ENCODE peak calls at places on chromosomes 3 and 15, in eight cellular contexts. X is kidney; M is CD4-positive, CD25-positive, alpha-beta regulatory T cell; H is MM.1S; I is mucosa of descending colon; F is lower lobe of right lung; R is esophagus squamous epithelium; G is GM23338. W is an unnamed sample. For H3K4me1, the result is how much of the 10 kb centered on the place peaks cover.

GRCh38 chr15:20358066-20358780 is 183.4 kb downstream of the GOLGA6L6 start:
- DNase-seq in X (peak), M (no peak), H (no peak), I (peak), F (peak), R (no peak), G (no peak), W (no peak)

GRCh38 chr15:42332331-42332730 is 27.0 kb upstream of the CAPN3 start:
- DNase-seq in X (no peak), M (no peak), H (no peak), I (no peak), F (no peak), R (no peak), G (no peak), W (no peak)

GRCh38 chr3:182521339-182521738 is 272.0 kb upstream of the ATP11B start:
- DNase-seq in X (no peak), M (no peak), H (no peak), I (no peak), F (no peak), R (no peak), G (no peak), W (no peak)

GRCh38 chr15:71080705-71081104 is 34.6 kb upstream of the THSD4 start:
- DNase-seq in X (no peak), M (no peak), H (no peak), I (no peak), F (no peak), R (no peak), G (no peak), W (no peak)

GRCh38 chr15:24862726-24863521 is 91.9 kb upstream of the SNRPN start:
- DNase-seq in X (no peak), M (no peak), H (no peak), I (no peak), F (no peak), R (no peak), G (peak), W (no peak)

GRCh38 chr3:53744351-53744750 is 101.9 kb downstream of the CHDH start:
- DNase-seq in X (no peak), M (no peak), H (peak), I (peak), F (no peak), R (no peak), G (peak), W (no peak)

GRCh38 chr15:67101981-67102929 is 36.9 kb downstream of the SMAD3 start:
- DNase-seq in X (no peak), M (peak), H (peak), I (no peak), F (no peak), R (no peak), G (no peak), W (no peak)

GRCh38 chr15:96037584-96037983 is 292.9 kb upstream of the NR2F2 start:
- DNase-seq in X (no peak), M (peak), H (no peak), I (no peak), F (no peak), R (no peak), G (no peak), W (no peak)

GRCh38 chr3:108719178-108719577 is 38.0 kb downstream of the RETNLB start:
- DNase-seq in X (no peak), M (no peak), H (no peak), I (no peak), F (no peak), R (no peak), G (no peak), W (no peak)

GRCh38 chr3:189860296-189860695 is 229.1 kb downstream of the TP63 start:
- DNase-seq in X (no peak), M (no peak), H (no peak), I (no peak), F (no peak), R (no peak), G (no peak), W (no peak)

GRCh38 chr3:172709776-172710708 is 825 bp downstream of the NCEH1 start:
- DNase-seq in X (peak), M (peak), H (peak), I (peak), F (peak), R (no peak), G (peak), W (peak)

GRCh38 chr3:123559040-123559861 is 25.6 kb downstream of the HACD2 start:
- DNase-seq in X (no peak), M (peak), H (peak), I (no peak), F (no peak), R (no peak), G (peak), W (no peak)

GRCh38 chr3:72154391-72155300 is 369.7 kb upstream of the PROK2 start:
- DNase-seq in X (no peak), M (no peak), H (no peak), I (no peak), F (no peak), R (no peak), G (no peak), W (peak)

GRCh38 chr3:59163953-59164352 is 114.1 kb upstream of the CFAP20DC start:
- DNase-seq in X (no peak), M (no peak), H (no peak), I (no peak), F (no peak), R (no peak), G (no peak), W (no peak)

GRCh38 chr15:61661791-61662190 is 398.5 kb downstream of the VPS13C start:
- DNase-seq in X (no peak), M (no peak), H (no peak), I (no peak), F (no peak), R (no peak), G (no peak), W (no peak)

GRCh38 chr3:100125539-100125938 is 11.2 kb upstream of the FILIP1L start:
- DNase-seq in X (no peak), M (no peak), H (no peak), I (no peak), F (no peak), R (no peak), G (no peak), W (no peak)

GRCh38 chr15:87752250-87752951 is 504.1 kb downstream of the NTRK3 start:
- DNase-seq in X (no peak), M (no peak), H (no peak), I (no peak), F (no peak), R (no peak), G (no peak), W (no peak)

GRCh38 chr3:4753073-4753691 is 226.1 kb upstream of the BHLHE40 start:
- DNase-seq in X (no peak), M (no peak), H (no peak), I (no peak), F (no peak), R (no peak), G (no peak), W (peak)

GRCh38 chr15:71853543-71853942 is 43.2 kb downstream of the NR2E3 start:
- DNase-seq in X (no peak), M (no peak), H (no peak), I (no peak), F (no peak), R (no peak), G (no peak), W (no peak)

GRCh38 chr3:72582211-72582878 is 265.9 kb downstream of the SHQ1 start:
- DNase-seq in X (no peak), M (no peak), H (no peak), I (no peak), F (no peak), R (no peak), G (peak), W (no peak)

DNA sequence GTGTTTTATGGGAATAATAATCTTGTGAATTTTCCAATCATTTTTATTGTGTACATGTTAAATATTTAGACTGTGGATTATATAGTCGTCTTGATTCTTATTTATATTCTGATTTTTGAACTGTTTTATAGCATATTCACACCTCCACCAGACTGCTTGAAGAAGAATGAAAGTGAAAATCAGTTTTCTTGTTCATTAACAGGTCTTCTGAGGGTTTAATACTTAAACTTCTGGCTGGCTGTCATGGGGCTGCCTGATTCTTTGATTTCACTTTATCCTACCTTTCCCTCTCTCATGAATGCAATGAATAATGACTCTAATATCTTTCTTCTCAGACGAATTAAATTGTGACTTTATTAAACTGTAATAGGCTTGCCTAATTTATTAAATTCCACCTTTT is 56.2 kb downstream of the ATP2C1 start:
- DNase-seq in X (no peak), M (no peak), H (no peak), I (no peak), F (no peak), R (no peak), G (no peak), W (no peak)
- H3K4me3 ChIP-seq in X (no peak), M (no peak), H (no peak), I (no peak), F (no peak), R (no peak), G (no peak), W (no peak)

GRCh38 chr3:195212033-195212748 is 58.8 kb downstream of the XXYLT1 start:
- DNase-seq in X (no peak), M (no peak), H (no peak), I (no peak), F (no peak), R (no peak), G (no peak), W (no peak)
- H3K4me1 ChIP-seq in X (under half), M (under half), H (under half), I (under half), F (under half), R (under half), G (under half), W (under half)

GRCh38 chr15:74724570-74725240 is 623 bp downstream of the CYP1A1 start:
- DNase-seq in X (no peak), M (no peak), H (no peak), I (no peak), F (no peak), R (no peak), G (no peak), W (no peak)

GRCh38 chr15:74725241-74725774 is at the start of gene CYP1A1:
- DNase-seq in X (no peak), M (peak), H (no peak), I (peak), F (peak), R (no peak), G (peak), W (no peak)

GRCh38 chr15:74727727-74728126 is 2.4 kb upstream of the CYP1A1 start:
- DNase-seq in X (no peak), M (no peak), H (no peak), I (no peak), F (no peak), R (no peak), G (no peak), W (no peak)

GRCh38 chr15:74725845-74726773 is 781 bp upstream of the CYP1A1 start:
- DNase-seq in X (peak), M (peak), H (peak), I (peak), F (peak), R (no peak), G (peak), W (peak)

DNA sequence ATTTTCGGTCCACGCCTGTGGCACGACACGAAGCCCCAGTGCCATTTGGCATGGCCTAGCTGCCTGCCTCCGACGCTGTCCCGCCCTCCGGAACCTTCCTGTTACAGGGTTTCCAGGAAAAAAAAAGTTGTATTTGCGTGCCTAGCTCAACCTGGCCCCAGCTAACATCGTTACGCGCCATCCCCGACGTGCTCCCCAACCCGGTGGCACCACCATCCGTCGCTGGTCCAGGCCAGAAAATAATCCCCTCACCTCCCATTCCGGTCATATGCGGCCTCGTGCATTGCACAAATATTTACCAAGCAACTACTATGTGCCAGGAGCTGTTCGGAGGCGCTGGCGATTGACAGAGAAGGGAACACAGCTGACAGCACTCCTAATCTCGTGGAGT is 1.4 kb upstream of the CYP1A1 start:
- DNase-seq in X (no peak), M (peak), H (no peak), I (no peak), F (no peak), R (no peak), G (peak), W (no peak)
- H3K4me3 ChIP-seq in X (peak), M (peak), H (peak), I (no peak), F (peak), R (peak), G (peak), W (peak)

GRCh38 chr3:48502728-48503168 is 1.2 kb downstream of the SHISA5 start:
- DNase-seq in X (peak), M (no peak), H (no peak), I (no peak), F (peak), R (no peak), G (no peak), W (peak)

GRCh38 chr3:48504051-48504946 is at the start of gene SHISA5:
- DNase-seq in X (peak), M (peak), H (no peak), I (peak), F (peak), R (no peak), G (peak), W (peak)

GRCh38 chr3:48502121-48502520 is 1.9 kb downstream of the SHISA5 start:
- DNase-seq in X (peak), M (no peak), H (no peak), I (no peak), F (no peak), R (no peak), G (no peak), W (no peak)

GRCh38 chr3:48505146-48505545 is 1.2 kb upstream of the SHISA5 start:
- DNase-seq in X (peak), M (no peak), H (no peak), I (no peak), F (no peak), R (no peak), G (no peak), W (no peak)

DNA sequence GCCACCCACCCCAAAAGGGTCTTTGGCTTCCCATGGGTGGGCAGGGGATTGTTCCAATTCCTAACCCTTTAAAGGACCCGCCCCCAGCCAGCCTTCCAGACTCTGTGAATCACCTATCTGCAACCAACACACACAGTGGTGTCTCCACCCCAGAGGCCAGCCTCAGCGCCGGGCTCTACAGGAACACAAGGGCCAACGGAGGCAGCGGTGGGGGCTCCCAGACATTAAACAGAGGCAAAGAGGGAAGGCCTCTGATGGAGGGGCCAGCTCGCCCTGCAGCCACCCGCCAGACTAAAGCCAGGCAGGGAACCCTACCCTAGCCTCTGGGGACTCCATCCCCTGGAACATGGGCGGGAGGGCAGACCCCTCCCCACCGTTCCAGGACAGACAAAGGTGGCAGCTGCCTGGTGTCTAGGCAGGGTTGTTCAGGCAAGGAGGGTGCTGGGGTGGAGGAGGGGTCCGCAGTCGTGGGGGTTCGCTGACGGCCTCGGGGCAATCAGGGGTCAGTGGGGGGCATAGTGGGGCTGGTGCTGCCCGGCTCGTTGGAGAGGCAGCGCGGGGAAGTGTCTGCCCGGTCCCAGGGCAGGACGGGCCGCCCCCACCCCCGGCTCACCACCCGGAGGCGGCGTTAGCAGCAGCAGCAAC is 446 bp downstream of the SHISA5 start:
- DNase-seq in X (peak), M (no peak), H (no peak), I (peak), F (peak), R (no peak), G (peak), W (peak)
- H3K4me1 ChIP-seq in X (under half), M (under half), H (under half), I (under half), F (under half), R (half or more), G (under half), W (under half)

W was measured in ovary.